ENCODE peak calls at places on chromosomes 7 and 10, in seven cellular contexts. P is adipocyte; A is activated CD8-positive, alpha-beta memory T cell treated with anti-CD3 and anti-CD28 coated beads, Interleukin-2, amount 50 U/mL, for 48 hours; G is tibial nerve; N is amniotic stem cell; Q is GM12865; J is PC-3. K is an unnamed sample.

GRCh38 chr10:74150151-74151056 is at the start of gene AP3M1:
- DNase-seq in P (no peak), A (peak; percentile 87), G (peak; percentile 82), N (peak; percentile 80), Q (peak; percentile 91), J (no peak), K (peak; percentile 17)

GRCh38 chr10:131803863-131804425 is 96.9 kb upstream of the PPP2R2D start:
- DNase-seq in P (no peak), A (peak; percentile 32), G (no peak), N (no peak), Q (no peak), J (no peak), K (no peak)

GRCh38 chr10:102505462-102506115 is 1.8 kb downstream of the SUFU start:
- DNase-seq in P (no peak), A (no peak), G (no peak), N (no peak), Q (no peak), J (no peak), K (no peak)

GRCh38 chr10:110502851-110503301 is 5.2 kb downstream of the DUSP5 start:
- DNase-seq in P (peak; percentile 55), A (no peak), G (peak; percentile 42), N (no peak), Q (peak; percentile 92), J (peak; percentile 63), K (peak; percentile 78)

GRCh38 chr10:22719406-22720042 is 5.1 kb upstream of the PIP4K2A start:
- DNase-seq in P (no peak), A (no peak), G (no peak), N (no peak), Q (no peak), J (no peak), K (no peak)

GRCh38 chr10:90675621-90676020 is 182.2 kb downstream of the HTR7 start:
- DNase-seq in P (peak; percentile 22), A (no peak), G (no peak), N (no peak), Q (no peak), J (peak; percentile 87), K (peak; percentile 67)

GRCh38 chr10:132232553-132232949 is 45.8 kb downstream of the DPYSL4 start:
- DNase-seq in P (no peak), A (no peak), G (peak; percentile 32), N (no peak), Q (no peak), J (no peak), K (no peak)

GRCh38 chr10:119296703-119297102 is 89.3 kb downstream of the GRK5 start:
- DNase-seq in P (no peak), A (no peak), G (no peak), N (no peak), Q (no peak), J (no peak), K (no peak)

GRCh38 chr7:141220263-141220662 is 146.4 kb downstream of the TMEM178B start:
- DNase-seq in P (peak; percentile 12), A (no peak), G (no peak), N (no peak), Q (peak; percentile 21), J (no peak), K (no peak)

GRCh38 chr7:44103941-44104879 is at the start of gene AEBP1:
- DNase-seq in P (peak; percentile 74), A (no peak), G (no peak), N (no peak), Q (no peak), J (no peak), K (peak; percentile 27)

GRCh38 chr10:10045765-10046028 is 972.0 kb upstream of the CELF2 start:
- DNase-seq in P (no peak), A (no peak), G (no peak), N (no peak), Q (peak; percentile 20), J (no peak), K (no peak)

GRCh38 chr7:80883188-80884025 is 35.4 kb downstream of the SEMA3C start:
- DNase-seq in P (peak; percentile 99), A (no peak), G (no peak), N (peak; percentile 95), Q (no peak), J (peak; percentile 97), K (peak; percentile 99)

K was measured in astrocyte.